ENCODE peak calls at places on chromosomes 4 and X, in six cellular contexts. H is neuronal stem cell, D is AG09309, A is hepatocyte, K is tibial nerve, J is suprapubic skin. L is an unnamed sample.

GRCh38 chr4:140151700-140152014 is 2.3 kb downstream of the MAML3 start:
- DNase-seq in H (no peak), D (no peak), A (peak), K (peak), J (peak), L (no peak)

GRCh38 chr4:124037236-124037635 is 640.6 kb downstream of the SPRY1 start:
- DNase-seq in H (no peak), D (no peak), A (no peak), K (no peak), J (no peak), L (no peak)

GRCh38 chr4:179678093-179678804 is 2236.0 kb upstream of the AGA start:
- DNase-seq in H (no peak), D (no peak), A (no peak), K (no peak), J (no peak), L (no peak)

GRCh38 chr4:19693949-19694597 is 557.6 kb upstream of the SLIT2 start:
- DNase-seq in H (no peak), D (no peak), A (no peak), K (peak), J (no peak), L (no peak)

GRCh38 chrX:101393530-101394305 is 2.9 kb downstream of the RPL36A start:
- DNase-seq in H (no peak), D (no peak), A (no peak), K (no peak), J (no peak), L (no peak)

GRCh38 chrX:50629774-50630173 is 159.1 kb upstream of the DGKK start:
- DNase-seq in H (no peak), D (no peak), A (no peak), K (no peak), J (no peak), L (no peak)

GRCh38 chr4:1285790-1286553 is 3.7 kb upstream of the MAEA start:
- DNase-seq in H (no peak), D (no peak), A (peak), K (no peak), J (no peak), L (no peak)

GRCh38 chr4:45569619-45570018 is 554.2 kb downstream of the GABRG1 start:
- DNase-seq in H (no peak), D (no peak), A (no peak), K (no peak), J (no peak), L (no peak)

DNA sequence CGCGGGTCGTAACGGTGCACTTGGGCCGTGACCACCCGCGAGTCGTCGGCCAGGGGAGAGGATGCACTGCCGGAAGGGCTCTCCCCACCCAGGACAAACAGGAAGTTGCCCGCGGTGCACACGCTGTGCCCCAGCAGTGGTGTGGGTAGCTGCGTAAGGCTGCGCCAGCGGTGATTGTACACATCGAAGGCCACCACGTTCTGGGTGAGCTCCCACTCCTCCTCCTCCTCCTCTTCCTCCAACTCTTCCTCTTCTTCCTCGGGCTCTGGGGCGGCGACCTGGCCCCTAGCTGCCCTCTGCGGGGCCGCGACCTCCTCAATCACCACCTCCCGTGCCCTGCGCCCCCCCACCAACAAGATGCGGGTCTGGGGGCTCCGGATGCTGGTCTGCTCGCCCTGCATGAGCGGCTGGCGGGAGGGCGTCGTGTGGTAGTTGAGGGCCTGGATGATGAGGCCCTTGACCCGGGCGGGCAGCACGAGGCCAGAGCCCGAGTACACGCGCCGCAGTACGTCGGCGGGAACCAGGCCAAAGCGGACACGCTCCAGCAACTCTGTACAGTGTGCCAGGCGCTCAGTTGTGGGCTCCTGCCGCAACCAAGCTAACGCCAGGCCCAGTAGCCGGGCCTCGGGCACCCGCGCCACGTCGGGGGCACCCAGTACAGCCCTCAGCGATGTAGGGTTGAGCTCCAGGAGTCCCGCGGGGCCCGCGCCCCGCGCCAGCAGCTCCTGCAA is 1.4 kb downstream of the KLHL34 start:
- DNase-seq in H (no peak), D (no peak), A (no peak), K (no peak), J (no peak), L (no peak)
- H3K4me3 ChIP-seq in H (no peak), D (no peak), A (no peak), K (no peak), J (no peak), L (no peak)

GRCh38 chrX:110182362-110182761 is 135.5 kb downstream of the AMMECR1 start:
- DNase-seq in H (no peak), D (no peak), A (no peak), K (no peak), J (no peak), L (no peak)
- H3K4me3 ChIP-seq in H (no peak), D (no peak), A (no peak), K (no peak), J (no peak), L (no peak)

DNA sequence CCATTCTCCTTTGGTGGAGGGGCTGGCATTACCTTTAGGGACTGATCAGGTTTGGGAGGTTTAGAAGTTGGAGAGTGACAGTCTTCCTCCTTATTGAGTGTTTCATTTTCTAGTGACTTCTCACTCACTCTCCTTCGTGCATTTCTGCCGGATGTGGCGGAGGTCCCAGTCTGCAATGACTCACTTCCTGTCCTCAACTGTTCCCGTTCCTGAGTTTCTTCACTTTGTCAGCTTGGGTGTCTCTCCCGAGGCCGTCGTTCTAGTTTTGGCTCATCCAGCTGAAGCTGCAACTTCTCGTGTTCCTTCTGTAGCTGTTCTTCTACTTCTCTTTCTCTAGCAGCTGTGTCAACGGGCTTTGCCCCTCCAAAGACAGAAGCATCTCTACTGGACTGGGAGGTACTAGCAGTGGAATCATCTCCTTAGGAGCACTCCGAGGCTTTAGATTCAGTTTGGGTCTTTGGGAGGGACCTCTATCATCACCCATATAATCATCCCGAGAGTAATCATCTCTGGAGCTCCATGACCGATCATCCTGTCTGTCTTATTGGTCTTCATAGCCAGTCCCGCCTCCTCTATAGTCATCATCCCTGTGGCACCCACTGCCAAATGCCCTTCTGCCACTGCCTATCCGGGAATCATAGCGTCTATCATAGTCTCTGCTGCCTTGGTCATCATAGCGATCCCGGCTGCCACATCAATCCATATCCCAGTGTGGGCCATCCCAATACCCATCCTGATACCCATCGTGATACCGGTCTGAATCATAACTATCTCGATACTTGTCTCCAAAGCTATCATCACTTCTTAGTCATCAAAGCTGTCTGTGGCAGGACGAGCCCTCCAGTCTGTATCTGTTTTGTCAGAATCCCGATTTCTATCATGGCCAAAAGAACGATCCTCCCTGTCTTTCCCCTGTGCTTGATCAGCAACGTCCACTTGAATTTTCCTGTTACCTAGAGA is 35.3 kb upstream of the VSIG4 start:
- DNase-seq in H (no peak), D (no peak), A (no peak), K (peak), J (no peak), L (peak)
- H3K4me3 ChIP-seq in H (no peak), D (no peak), A (no peak), K (no peak), J (no peak), L (no peak)

GRCh38 chr4:121192500-121192899 is 28.4 kb upstream of the TNIP3 start:
- DNase-seq in H (peak), D (no peak), A (peak), K (no peak), J (no peak), L (no peak)
- H3K4me3 ChIP-seq in H (no peak), D (no peak), A (no peak), K (no peak), J (no peak), L (no peak)

DNA sequence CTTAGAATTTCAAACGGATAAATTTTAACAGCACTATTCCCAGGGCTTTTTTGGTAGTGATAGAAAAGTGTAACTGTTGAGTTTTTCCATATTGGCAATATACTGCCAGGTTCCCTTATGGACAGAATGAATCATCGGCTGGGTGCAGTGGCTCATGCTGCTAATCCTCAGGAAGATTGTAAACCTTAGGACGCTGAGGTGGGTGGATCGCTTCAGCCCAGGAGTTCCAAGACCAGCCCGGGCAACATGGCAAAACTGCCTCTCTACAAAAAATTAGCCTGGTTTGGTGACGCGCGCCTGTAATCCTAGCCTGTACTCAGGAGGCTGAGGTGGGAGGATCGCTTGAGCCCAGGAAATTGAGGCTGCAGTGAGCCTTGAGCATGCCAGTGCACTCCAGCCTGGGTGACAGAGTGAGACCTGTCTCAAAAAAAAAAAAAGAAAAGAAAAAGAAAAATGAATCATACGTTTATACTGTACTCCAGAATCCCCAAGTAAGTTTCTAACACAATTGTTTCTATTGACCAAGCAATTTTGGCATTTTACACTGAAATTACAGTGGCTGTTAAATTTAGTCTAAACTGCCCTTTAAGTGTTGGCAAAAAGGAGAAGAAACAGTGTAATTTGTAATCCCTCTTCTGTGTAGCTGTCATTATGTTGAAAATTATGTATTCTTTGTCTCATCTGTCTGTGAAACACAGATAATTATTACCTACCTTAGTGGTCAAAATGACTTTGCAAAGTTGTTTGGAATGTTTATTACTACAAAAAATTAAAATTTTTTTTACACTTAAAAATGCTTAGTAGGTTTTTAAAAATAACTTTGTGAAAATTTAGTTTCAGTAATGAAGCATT is 1.8 kb downstream of the SLC30A9 start:
- DNase-seq in H (no peak), D (no peak), A (peak), K (no peak), J (no peak), L (no peak)
- H3K4me3 ChIP-seq in H (peak), D (no peak), A (peak), K (no peak), J (peak), L (no peak)